ENCODE peak calls at places on chromosomes 12 and 14, in nine cellular contexts. C, G, L, F, S, J, W, O and N are unnamed samples.

GRCh38 chr14:52103416-52103815 is 34.6 kb upstream of the NID2 start:
- DNase-seq in C (no peak), G (no peak), L (no peak), F (no peak), S (no peak), J (no peak), W (no peak), O (no peak), N (no peak)

GRCh38 chr12:51521554-51522276 is 69.3 kb upstream of the SCN8A start:
- DNase-seq in C (peak), G (no peak), L (no peak), F (no peak), S (peak), J (peak), W (peak), O (no peak), N (no peak)

GRCh38 chr14:46580941-46581671 is 70.5 kb downstream of the RPL10L start:
- DNase-seq in C (peak), G (no peak), L (peak), F (peak), S (peak), J (peak), W (peak), O (peak), N (peak)

GRCh38 chr12:100920493-100920892 is 125.9 kb downstream of the ANO4 start:
- DNase-seq in C (no peak), G (no peak), L (no peak), F (no peak), S (no peak), J (no peak), W (no peak), O (no peak), N (no peak)

GRCh38 chr12:57841445-57841844 is 5.1 kb downstream of the CTDSP2 start:
- DNase-seq in C (no peak), G (no peak), L (no peak), F (no peak), S (no peak), J (no peak), W (no peak), O (no peak), N (no peak)

GRCh38 chr12:107014050-107014449 is 27.1 kb upstream of the MTERF2 start:
- DNase-seq in C (no peak), G (no peak), L (no peak), F (peak), S (peak), J (peak), W (peak), O (peak), N (no peak)

GRCh38 chr12:51915003-51915625 is 7.8 kb downstream of the ACVRL1 start:
- DNase-seq in C (no peak), G (no peak), L (no peak), F (no peak), S (no peak), J (peak), W (no peak), O (no peak), N (no peak)

GRCh38 chr12:93376436-93377251 is 1.1 kb upstream of the NUDT4 start:
- DNase-seq in C (peak), G (peak), L (peak), F (peak), S (no peak), J (peak), W (no peak), O (peak), N (peak)

GRCh38 chr12:58668831-58669230 is 251.5 kb downstream of the LRIG3 start:
- DNase-seq in C (peak), G (no peak), L (no peak), F (no peak), S (no peak), J (no peak), W (no peak), O (peak), N (no peak)

GRCh38 chr12:50224026-50224692 is 57.0 kb upstream of the CERS5 start:
- DNase-seq in C (no peak), G (peak), L (peak), F (peak), S (peak), J (peak), W (peak), O (peak), N (peak)

GRCh38 chr14:61662001-61662400 is 33.3 kb upstream of the HIF1A start:
- DNase-seq in C (peak), G (no peak), L (no peak), F (no peak), S (no peak), J (no peak), W (no peak), O (peak), N (no peak)

GRCh38 chr12:81170072-81170471 is 92.2 kb downstream of the ACSS3 start:
- DNase-seq in C (peak), G (no peak), L (no peak), F (no peak), S (no peak), J (no peak), W (no peak), O (peak), N (no peak)

DNA sequence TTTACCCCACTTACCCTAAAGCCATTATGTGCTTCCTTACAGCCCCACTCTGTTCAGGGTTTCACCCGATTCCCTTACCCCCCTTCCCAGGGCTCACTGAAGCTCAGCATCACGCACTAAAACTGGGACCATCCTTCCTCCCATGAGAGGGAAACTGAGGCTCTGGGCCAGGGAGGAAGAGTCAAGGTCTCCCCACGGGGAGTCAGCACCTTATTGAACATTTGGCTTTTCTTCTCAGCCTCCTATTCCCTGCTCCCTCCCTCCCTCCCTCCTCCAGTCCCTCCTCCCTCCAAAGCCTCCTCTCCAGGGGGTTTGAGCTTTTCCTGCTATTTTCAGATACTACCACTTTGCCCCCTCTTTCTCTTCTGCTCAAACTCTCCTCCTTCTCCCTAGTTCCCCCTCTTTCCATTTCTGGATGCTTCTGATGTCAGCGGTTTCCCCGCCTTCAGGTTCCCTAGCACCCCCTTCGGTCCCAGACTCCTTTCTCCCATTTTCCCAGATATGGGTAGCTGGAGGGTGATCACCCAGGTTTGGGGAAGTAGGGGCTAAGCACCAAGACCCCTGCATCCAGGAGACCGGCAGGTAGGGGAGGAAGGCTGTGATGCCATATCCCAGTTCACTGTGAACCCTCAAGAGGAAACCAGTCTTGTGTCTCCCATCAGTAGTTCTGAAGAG is 977 bp downstream of the GPR162 start:
- DNase-seq in C (no peak), G (no peak), L (no peak), F (no peak), S (no peak), J (no peak), W (no peak), O (no peak), N (no peak)
- H3K4me3 ChIP-seq in C (peak), G (no peak), L (peak), F (no peak), S (no peak), J (peak), W (no peak), O (no peak), N (peak)

GRCh38 chr12:119181202-119181601 is 2.5 kb downstream of the HSPB8 start:
- DNase-seq in C (no peak), G (no peak), L (no peak), F (no peak), S (no peak), J (no peak), W (no peak), O (no peak), N (no peak)

GRCh38 chr12:119181944-119182343 is 3.2 kb downstream of the HSPB8 start:
- DNase-seq in C (no peak), G (no peak), L (no peak), F (no peak), S (no peak), J (no peak), W (no peak), O (no peak), N (no peak)

GRCh38 chr12:119179335-119180021 is 747 bp downstream of the HSPB8 start:
- DNase-seq in C (peak), G (peak), L (peak), F (no peak), S (no peak), J (peak), W (no peak), O (peak), N (no peak)

GRCh38 chr12:119178544-119179334 is at the start of gene HSPB8:
- DNase-seq in C (peak), G (peak), L (peak), F (peak), S (no peak), J (peak), W (no peak), O (peak), N (peak)

GRCh38 chr12:119180380-119181040 is 1.8 kb downstream of the HSPB8 start:
- DNase-seq in C (peak), G (peak), L (no peak), F (no peak), S (no peak), J (peak), W (no peak), O (peak), N (no peak)
- H3K4me3 ChIP-seq in C (peak), G (peak), L (no peak), F (no peak), S (no peak), J (peak), W (no peak), O (peak), N (no peak)

GRCh38 chr14:93970589-93970966 is 5.8 kb downstream of the ASB2 start:
- DNase-seq in C (no peak), G (no peak), L (peak), F (peak), S (peak), J (no peak), W (peak), O (peak), N (no peak)

GRCh38 chr14:93972618-93973205 is 3.7 kb downstream of the ASB2 start:
- DNase-seq in C (no peak), G (no peak), L (no peak), F (no peak), S (no peak), J (no peak), W (no peak), O (no peak), N (no peak)

GRCh38 chr14:93971635-93972027 is 4.7 kb downstream of the ASB2 start:
- DNase-seq in C (no peak), G (no peak), L (no peak), F (no peak), S (peak), J (no peak), W (no peak), O (no peak), N (no peak)

GRCh38 chr14:93969082-93969828 is 7.1 kb downstream of the ASB2 start:
- DNase-seq in C (no peak), G (peak), L (no peak), F (peak), S (peak), J (no peak), W (peak), O (no peak), N (no peak)

GRCh38 chr14:93970967-93971634 is 5.3 kb downstream of the ASB2 start:
- DNase-seq in C (no peak), G (no peak), L (no peak), F (peak), S (peak), J (no peak), W (peak), O (peak), N (no peak)
- H3K4me3 ChIP-seq in C (no peak), G (peak), L (no peak), F (no peak), S (peak), J (no peak), W (peak), O (peak), N (no peak)

GRCh38 chr14:101048766-101049165 is 145.2 kb upstream of the RTL1 start:
- DNase-seq in C (no peak), G (no peak), L (no peak), F (no peak), S (no peak), J (no peak), W (no peak), O (no peak), N (no peak)
- H3K4me3 ChIP-seq in C (no peak), G (no peak), L (no peak), F (no peak), S (no peak), J (no peak), W (no peak), O (no peak), N (no peak)

GRCh38 chr12:26830783-26831601 is 2.0 kb downstream of the ITPR2 start:
- DNase-seq in C (peak), G (no peak), L (no peak), F (no peak), S (peak), J (peak), W (peak), O (no peak), N (peak)
- H3K4me3 ChIP-seq in C (peak), G (no peak), L (no peak), F (no peak), S (peak), J (no peak), W (peak), O (no peak), N (peak)

GRCh38 chr14:49970474-49971147 is 77.7 kb downstream of the ARF6 start:
- DNase-seq in C (peak), G (no peak), L (no peak), F (no peak), S (peak), J (no peak), W (peak), O (peak), N (peak)
- H3K4me3 ChIP-seq in C (no peak), G (no peak), L (no peak), F (no peak), S (peak), J (no peak), W (peak), O (no peak), N (no peak)

GRCh38 chr14:39182770-39183684 is 8.0 kb downstream of the PNN start:
- DNase-seq in C (no peak), G (no peak), L (no peak), F (no peak), S (no peak), J (no peak), W (no peak), O (no peak), N (no peak)
- H3K4me3 ChIP-seq in C (no peak), G (no peak), L (no peak), F (no peak), S (no peak), J (peak), W (no peak), O (no peak), N (no peak)

GRCh38 chr12:48969847-48970701 is 1.5 kb downstream of the WNT10B start:
- DNase-seq in C (no peak), G (no peak), L (peak), F (no peak), S (no peak), J (peak), W (no peak), O (peak), N (no peak)

GRCh38 chr12:48972213-48973021 is 882 bp upstream of the WNT10B start:
- DNase-seq in C (no peak), G (no peak), L (no peak), F (no peak), S (no peak), J (peak), W (no peak), O (peak), N (no peak)

GRCh38 chr12:48973084-48973483 is 1.5 kb upstream of the WNT10B start:
- DNase-seq in C (no peak), G (no peak), L (no peak), F (no peak), S (no peak), J (no peak), W (no peak), O (no peak), N (no peak)

GRCh38 chr12:48969160-48969771 is 2.3 kb downstream of the WNT10B start:
- DNase-seq in C (no peak), G (no peak), L (no peak), F (no peak), S (no peak), J (peak), W (no peak), O (no peak), N (no peak)

DNA sequence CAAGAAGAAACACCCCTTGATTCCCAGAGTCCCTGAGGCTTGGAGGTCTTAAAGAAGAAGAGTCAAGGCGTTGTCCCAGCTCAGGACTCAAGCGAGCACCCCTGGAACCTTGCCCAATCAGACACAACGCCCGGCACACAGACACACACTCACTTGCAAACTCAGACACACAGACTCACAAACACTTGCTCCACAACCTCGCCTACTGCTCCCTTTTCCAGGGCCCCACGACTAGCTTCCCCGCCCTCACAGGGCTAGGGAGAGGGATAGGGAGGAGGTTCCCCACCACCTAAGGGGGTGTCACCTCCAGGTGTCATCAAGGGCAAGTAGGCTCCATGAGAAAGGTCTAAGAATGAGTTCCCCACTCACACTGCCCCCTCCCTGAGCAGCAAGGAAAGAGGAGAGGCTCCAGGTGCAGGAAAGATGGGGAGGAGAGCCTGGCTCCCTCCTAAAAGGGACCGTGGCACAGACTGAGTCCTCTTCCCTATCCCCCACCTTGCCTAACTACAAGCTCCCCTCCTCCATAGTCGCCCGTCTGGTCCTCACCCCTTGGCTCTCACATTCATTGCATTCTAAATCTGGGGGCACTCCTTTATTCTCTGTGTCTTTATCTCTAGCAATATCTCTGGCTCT is 717 bp downstream of the WNT10B start:
- DNase-seq in C (no peak), G (no peak), L (no peak), F (no peak), S (no peak), J (peak), W (no peak), O (no peak), N (no peak)
- H3K4me3 ChIP-seq in C (no peak), G (peak), L (peak), F (peak), S (no peak), J (peak), W (peak), O (peak), N (peak)

GRCh38 chr12:110270125-110270962 is 10.7 kb upstream of the ATP2A2 start:
- DNase-seq in C (peak), G (peak), L (peak), F (peak), S (no peak), J (peak), W (no peak), O (peak), N (peak)

GRCh38 chr12:110266980-110267620 is 13.9 kb upstream of the ATP2A2 start:
- DNase-seq in C (peak), G (peak), L (peak), F (peak), S (no peak), J (no peak), W (no peak), O (peak), N (peak)

GRCh38 chr12:110266381-110266909 is 14.6 kb upstream of the ATP2A2 start:
- DNase-seq in C (no peak), G (no peak), L (no peak), F (no peak), S (no peak), J (no peak), W (no peak), O (no peak), N (peak)

GRCh38 chr12:110269622-110270124 is 11.4 kb upstream of the ATP2A2 start:
- DNase-seq in C (peak), G (no peak), L (no peak), F (no peak), S (no peak), J (peak), W (no peak), O (peak), N (no peak)

DNA sequence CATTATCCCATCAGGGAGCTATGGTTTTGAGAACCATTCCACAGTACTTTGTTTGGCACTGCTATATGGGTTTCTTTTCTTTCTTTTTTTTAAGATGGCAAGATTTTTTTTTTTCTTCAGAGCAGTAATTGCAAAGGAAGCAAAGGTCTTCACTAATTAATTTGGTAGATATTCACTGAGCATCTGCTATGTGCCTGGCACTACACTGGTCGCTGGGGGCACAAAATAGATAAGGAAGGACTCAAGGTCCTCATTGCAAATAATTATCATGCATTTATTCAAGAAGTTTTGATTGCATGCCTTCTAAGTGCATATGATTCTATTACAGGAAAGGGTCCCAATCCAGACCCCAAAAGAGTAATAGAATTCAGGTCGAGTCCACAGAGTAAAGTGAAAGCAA is 10.0 kb upstream of the ATP2A2 start:
- DNase-seq in C (no peak), G (no peak), L (no peak), F (no peak), S (no peak), J (no peak), W (no peak), O (no peak), N (no peak)
- H3K4me3 ChIP-seq in C (no peak), G (no peak), L (no peak), F (no peak), S (no peak), J (no peak), W (no peak), O (no peak), N (no peak)

GRCh38 chr14:100532916-100533630 is 54.1 kb downstream of the BEGAIN start:
- DNase-seq in C (no peak), G (peak), L (no peak), F (no peak), S (peak), J (no peak), W (no peak), O (peak), N (no peak)
- H3K4me3 ChIP-seq in C (no peak), G (no peak), L (no peak), F (no peak), S (no peak), J (no peak), W (no peak), O (no peak), N (no peak)